ENCODE peak calls at places on chromosomes 7 and 10, in four cellular contexts. Y is occipital lobe, V is HS-5, H is hepatic stellate cell. G is an unnamed sample.

GRCh38 chr7:156906281-156906680 is 13.3 kb upstream of the LMBR1 start:
- DNase-seq in Y (no peak), V (no peak), H (no peak), G (no peak)

GRCh38 chr10:6753644-6754043 is 173.6 kb upstream of the PRKCQ start:
- DNase-seq in V (no peak), Y (no peak), H (no peak), G (no peak)

GRCh38 chr7:142797799-142798377 is 27.1 kb downstream of the PRSS2 start:
- DNase-seq in Y (no peak), V (no peak), H (no peak), G (no peak)

GRCh38 chr7:154287370-154287769 is 235.2 kb downstream of the DPP6 start:
- DNase-seq in H (no peak), V (no peak), Y (no peak), G (no peak)

GRCh38 chr7:101772508-101773306 is 44.7 kb upstream of the CUX1 start:
- DNase-seq in H (no peak), V (no peak), Y (no peak), G (no peak)

GRCh38 chr7:99792983-99793382 is 9.0 kb upstream of the CYP3A4 start:
- DNase-seq in H (no peak), Y (no peak), V (no peak), G (no peak)

GRCh38 chr7:82655965-82656364 is 212.4 kb upstream of the CACNA2D1 start:
- DNase-seq in Y (no peak), H (no peak), V (no peak), G (no peak)

GRCh38 chr7:91310829-91311460 is 46.7 kb downstream of the FZD1 start:
- DNase-seq in V (peak), H (no peak), Y (no peak), G (no peak)

GRCh38 chr7:116122972-116123595 is 87.3 kb upstream of the TES start:
- DNase-seq in V (no peak), Y (no peak), H (no peak), G (no peak)

GRCh38 chr7:139753693-139754111 is 24.1 kb downstream of the HIPK2 start:
- DNase-seq in V (no peak), H (no peak), Y (no peak), G (no peak)

GRCh38 chr7:99244942-99245341 is 27.7 kb upstream of the MYH16 start:
- DNase-seq in H (peak), Y (no peak), V (no peak), G (no peak)

GRCh38 chr7:79495544-79496272 is 42.2 kb upstream of the MAGI2 start:
- DNase-seq in H (no peak), V (peak), Y (no peak), G (peak)

GRCh38 chr10:2460846-2461245 is 606.5 kb upstream of the PFKP start:
- DNase-seq in V (no peak), H (no peak), Y (no peak), G (no peak)

GRCh38 chr7:23100697-23101096 is 4.9 kb upstream of the KLHL7 start:
- DNase-seq in Y (no peak), V (no peak), H (no peak), G (no peak)

GRCh38 chr10:29722777-29723176 is 88.0 kb upstream of the SVIL start:
- DNase-seq in Y (no peak), V (no peak), H (no peak), G (no peak)

GRCh38 chr10:131872837-131873375 is 27.9 kb upstream of the PPP2R2D start:
- DNase-seq in H (no peak), Y (no peak), V (no peak), G (no peak)

GRCh38 chr7:99195867-99196266 is 12.0 kb downstream of the KPNA7 start:
- DNase-seq in V (no peak), Y (no peak), H (no peak), G (no peak)

GRCh38 chr10:646118-646524 is 43.3 kb downstream of the DIP2C start:
- DNase-seq in H (no peak), V (no peak), Y (no peak), G (no peak)

GRCh38 chr10:73096041-73096451 is 620 bp downstream of the P4HA1 start:
- DNase-seq in H (peak), V (no peak), Y (peak), G (no peak)